ENCODE peak calls at places on chromosomes 6 and 20, in eight cellular contexts. N is aorta, Q is astrocyte, D is adrenal gland, F is IMR-90, W is mesendoderm, I is left ventricle myocardium inferior, H is breast epithelium. A is an unnamed sample.
A peak's percentile ranks its signal among the peaks of the same experiment; 100 is the strongest.

GRCh38 chr20:62917720-62918119 is 8.6 kb downstream of the DIDO1 start:
- DNase-seq in D (no peak), I (no peak), Q (no peak), F (no peak), H (no peak), N (no peak), W (no peak), A (no peak)

GRCh38 chr20:32537657-32538525 is 47.2 kb downstream of the NOL4L start:
- DNase-seq in N (no peak), H (no peak), I (no peak), Q (no peak), D (no peak), F (no peak), W (peak; percentile 54), A (no peak)

GRCh38 chr20:49964964-49965780 is 17.6 kb upstream of the SNAI1 start:
- DNase-seq in F (no peak), H (no peak), N (peak; percentile 68), D (no peak), W (peak; percentile 84), I (no peak), Q (no peak), A (no peak)

GRCh38 chr6:45710304-45710821 is 305.3 kb downstream of the CLIC5 start:
- DNase-seq in N (no peak), W (no peak), H (no peak), F (peak; percentile 23), I (no peak), Q (peak; percentile 23), D (no peak), A (no peak)

GRCh38 chr20:47586648-47587306 is 85.1 kb downstream of the NCOA3 start:
- DNase-seq in I (no peak), W (peak; percentile 35), H (no peak), N (no peak), D (no peak), Q (peak; percentile 62), F (peak; percentile 57), A (no peak)

GRCh38 chr20:23147964-23148720 is 62.0 kb upstream of the CD93 start:
- DNase-seq in Q (peak; percentile 77), F (peak; percentile 90), D (peak; percentile 82), H (no peak), N (peak; percentile 89), W (no peak), I (no peak), A (no peak)

GRCh38 chr6:3471711-3472110 is 14.9 kb upstream of the SLC22A23 start:
- DNase-seq in F (peak; percentile 28), N (no peak), Q (peak; percentile 67), D (no peak), H (no peak), W (peak; percentile 82), I (no peak), A (no peak)

GRCh38 chr6:148440877-148441453 is 98.3 kb downstream of the SASH1 start:
- DNase-seq in I (peak; percentile 68), Q (peak; percentile 79), D (peak; percentile 54), W (peak; percentile 48), F (peak; percentile 85), H (peak; percentile 73), N (peak; percentile 90), A (peak; percentile 47)

GRCh38 chr20:23278172-23278571 is 72.4 kb upstream of the NXT1 start:
- DNase-seq in W (no peak), N (no peak), F (no peak), Q (no peak), I (no peak), H (no peak), D (no peak), A (no peak)

GRCh38 chr20:34283844-34284243 is 19.3 kb downstream of the AHCY start:
- DNase-seq in H (no peak), N (no peak), F (no peak), I (no peak), Q (no peak), D (no peak), W (no peak), A (no peak)
- H3K36me3 ChIP-seq in H (no peaks in the 10 kb centered on the region), N (no peaks in the 10 kb centered on the region), F (peaks cover 63% of the 10 kb centered on the region), I (peaks cover 78% of the 10 kb centered on the region), Q (peaks cover 33% of the 10 kb centered on the region), D (peaks cover 46% of the 10 kb centered on the region), W (peaks cover 45% of the 10 kb centered on the region), A (peaks cover 90% of the 10 kb centered on the region)

GRCh38 chr6:32854376-32855178 is 585 bp downstream of the PSMB9 start:
- DNase-seq in N (no peak), D (peak; percentile 46), W (no peak), I (peak; percentile 41), Q (no peak), F (peak; percentile 33), H (no peak), A (peak; percentile 68)

GRCh38 chr6:32853541-32854375 is at the start of the genes PSMB9 and TAP1:
- DNase-seq in Q (peak; percentile 84), H (peak; percentile 85), N (peak; percentile 97), D (peak; percentile 96), I (peak; percentile 95), F (peak; percentile 90), W (peak; percentile 94), A (peak; percentile 93)

GRCh38 chr6:32858194-32858593 is 4.2 kb downstream of the PSMB9 start:
- DNase-seq in H (no peak), N (no peak), F (no peak), W (no peak), Q (no peak), I (no peak), D (no peak), A (no peak)

GRCh38 chr6:32857156-32857891 is 3.3 kb downstream of the PSMB9 start:
- DNase-seq in W (no peak), I (no peak), N (no peak), H (no peak), F (no peak), D (no peak), Q (no peak), A (no peak)

GRCh38 chr6:32855467-32856174 is 1.6 kb downstream of the PSMB9 start:
- DNase-seq in F (no peak), I (no peak), H (no peak), N (no peak), W (no peak), Q (no peak), D (no peak), A (no peak)
- H3K4me1 ChIP-seq in F (peaks cover 4% of the 10 kb centered on the region), I (peaks cover 48% of the 10 kb centered on the region), H (no peaks in the 10 kb centered on the region), N (no peaks in the 10 kb centered on the region), W (no peaks in the 10 kb centered on the region), Q (peaks cover 8% of the 10 kb centered on the region), D (peaks cover 14% of the 10 kb centered on the region), A (peaks cover 33% of the 10 kb centered on the region)

GRCh38 chr20:63940472-63941266 is 15.5 kb downstream of the UCKL1 start:
- DNase-seq in Q (no peak), H (no peak), F (no peak), I (peak; percentile 15), D (no peak), W (no peak), N (no peak), A (no peak)
- H3K36me3 ChIP-seq in Q (peaks cover 3% of the 10 kb centered on the region), H (peaks cover 10% of the 10 kb centered on the region), F (peaks cover 60% of the 10 kb centered on the region), I (peaks cover 77% of the 10 kb centered on the region), D (peaks cover 59% of the 10 kb centered on the region), W (peaks cover 3% of the 10 kb centered on the region), N (no peaks in the 10 kb centered on the region), A (peaks cover 85% of the 10 kb centered on the region)

GRCh38 chr20:17960927-17961599 is 7.5 kb downstream of the SNX5 start:
- DNase-seq in Q (peak; percentile 55), D (no peak), I (peak; percentile 67), F (peak; percentile 66), N (no peak), H (no peak), W (no peak), A (no peak)
- H3K4me1 ChIP-seq in Q (peaks cover 62% of the 10 kb centered on the region), D (peaks cover 55% of the 10 kb centered on the region), I (peaks cover 88% of the 10 kb centered on the region), F (peaks cover 32% of the 10 kb centered on the region), N (peaks cover 1% of the 10 kb centered on the region), H (peaks cover 3% of the 10 kb centered on the region), W (peaks cover 32% of the 10 kb centered on the region), A (peaks cover 98% of the 10 kb centered on the region)

GRCh38 chr20:11193241-11193640 is 519.4 kb upstream of the JAG1 start:
- DNase-seq in I (no peak), Q (peak; percentile 48), H (no peak), D (no peak), W (no peak), F (peak; percentile 15), N (no peak), A (no peak)
- H3K36me3 ChIP-seq in I (no peaks in the 10 kb centered on the region), Q (no peaks in the 10 kb centered on the region), H (no peaks in the 10 kb centered on the region), D (no peaks in the 10 kb centered on the region), W (no peaks in the 10 kb centered on the region), F (no peaks in the 10 kb centered on the region), N (no peaks in the 10 kb centered on the region), A (no peaks in the 10 kb centered on the region)

DNA sequence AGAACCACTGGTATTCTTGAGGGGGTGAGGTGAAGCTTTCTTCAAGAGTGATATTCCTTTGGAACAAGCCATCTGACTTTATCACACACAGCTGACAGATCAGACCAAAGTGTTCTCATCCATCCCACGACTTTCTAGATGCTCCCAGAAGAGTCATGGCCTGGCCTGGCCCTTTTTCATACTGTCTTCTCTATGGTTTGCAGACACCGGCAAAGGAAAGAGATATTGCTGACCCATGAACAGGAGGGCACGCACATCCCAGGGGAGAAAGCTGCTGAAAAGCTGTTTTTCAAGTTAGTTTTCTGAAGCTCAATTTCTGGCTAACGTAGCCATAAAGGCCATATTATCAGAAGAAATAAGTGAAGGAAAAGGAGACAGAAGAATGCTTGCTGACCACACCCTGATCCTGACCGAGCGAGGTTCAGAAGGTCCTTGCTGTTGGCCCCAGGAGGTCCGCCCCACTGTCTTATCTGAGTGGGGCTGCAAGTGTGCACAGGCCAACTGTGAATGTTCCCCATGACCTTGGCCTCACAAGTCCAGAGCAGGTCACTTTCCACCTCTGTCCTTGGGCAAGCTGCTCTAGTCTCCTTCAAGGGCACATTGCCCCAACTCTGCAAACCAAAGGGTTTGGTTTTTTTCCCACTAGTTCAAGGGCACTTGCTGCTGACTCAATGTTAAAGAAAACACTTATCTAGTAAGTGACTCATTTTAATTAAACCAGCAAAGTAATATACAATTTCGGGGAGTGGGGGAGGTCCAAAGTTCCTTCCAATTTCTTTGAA is 2.0 kb downstream of the ACSS1 start:
- DNase-seq in F (peak; percentile 4), D (peak; percentile 43), W (no peak), H (peak; percentile 17), Q (peak; percentile 22), I (no peak), N (no peak), A (no peak)
- H3K4me1 ChIP-seq in F (peaks cover 10% of the 10 kb centered on the region), D (peaks cover 35% of the 10 kb centered on the region), W (no peaks in the 10 kb centered on the region), H (peaks cover 24% of the 10 kb centered on the region), Q (peaks cover 13% of the 10 kb centered on the region), I (peaks cover 84% of the 10 kb centered on the region), N (peaks cover 11% of the 10 kb centered on the region), A (peaks cover 63% of the 10 kb centered on the region)

GRCh38 chr20:40562031-40562430 is 127.0 kb downstream of the MAFB start:
- DNase-seq in Q (peak; percentile 23), N (no peak), F (no peak), H (no peak), I (no peak), W (peak; percentile 48), D (peak; percentile 49), A (no peak)

GRCh38 chr20:40561187-40561586 is 127.8 kb downstream of the MAFB start:
- DNase-seq in F (no peak), D (no peak), I (no peak), Q (no peak), N (no peak), W (no peak), H (no peak), A (no peak)

GRCh38 chr20:40563296-40563950 is 125.6 kb downstream of the MAFB start:
- DNase-seq in H (peak; percentile 71), F (no peak), I (no peak), D (peak; percentile 39), Q (peak; percentile 66), N (no peak), W (no peak), A (peak; percentile 33)

GRCh38 chr20:40558212-40558611 is 130.8 kb downstream of the MAFB start:
- DNase-seq in N (no peak), Q (no peak), D (no peak), I (no peak), W (no peak), H (no peak), F (no peak), A (no peak)
- H3K36me3 ChIP-seq in N (no peaks in the 10 kb centered on the region), Q (no peaks in the 10 kb centered on the region), D (no peaks in the 10 kb centered on the region), I (no peaks in the 10 kb centered on the region), W (no peaks in the 10 kb centered on the region), H (no peaks in the 10 kb centered on the region), F (no peaks in the 10 kb centered on the region), A (no peaks in the 10 kb centered on the region)

GRCh38 chr6:144339859-144340452 is 54.8 kb downstream of the UTRN start:
- DNase-seq in I (no peak), D (no peak), H (no peak), F (no peak), N (no peak), W (no peak), Q (no peak), A (no peak)
- H3K4me1 ChIP-seq in I (peaks cover 90% of the 10 kb centered on the region), D (peaks cover 31% of the 10 kb centered on the region), H (peaks cover 22% of the 10 kb centered on the region), F (peaks cover 5% of the 10 kb centered on the region), N (no peaks in the 10 kb centered on the region), W (no peaks in the 10 kb centered on the region), Q (peaks cover 3% of the 10 kb centered on the region), A (peaks cover 97% of the 10 kb centered on the region)